ENCODE peak calls at places on chromosomes 13 and 19, in four cellular contexts. W is K562, T is HepG2, Q is GM12878. O is an unnamed sample.

GRCh38 chr19:2059422-2060201 is 8.6 kb upstream of the MKNK2 start:
- DNase-seq in W (peak), T (peak), Q (no peak), O (no peak)

GRCh38 chr19:1455002-1455335 is 5.0 kb downstream of the APC2 start:
- DNase-seq in W (no peak), T (no peak), Q (no peak), O (no peak)

GRCh38 chr13:22926176-22927007 is 254.4 kb upstream of the SGCG start:
- DNase-seq in W (peak), T (no peak), Q (no peak), O (no peak)

GRCh38 chr19:49327878-49328544 is 3.0 kb upstream of the SLC6A16 start:
- DNase-seq in W (peak), T (peak), Q (no peak), O (no peak)

GRCh38 chr19:2627319-2627829 is 75.1 kb downstream of the GNG7 start:
- DNase-seq in W (no peak), T (peak), Q (no peak), O (no peak)

GRCh38 chr13:75139291-75139690 is 342.7 kb downstream of the TBC1D4 start:
- DNase-seq in W (no peak), T (no peak), Q (no peak), O (no peak)

GRCh38 chr13:44703371-44703770 is 127.2 kb upstream of the TSC22D1 start:
- DNase-seq in W (no peak), T (no peak), Q (no peak), O (no peak)

GRCh38 chr13:45456196-45456972 is 8.4 kb upstream of the COG3 start:
- DNase-seq in W (no peak), T (no peak), Q (no peak), O (no peak)

GRCh38 chr19:45355402-45355801 is 14.9 kb downstream of the KLC3 start:
- DNase-seq in W (no peak), T (no peak), Q (no peak), O (no peak)

GRCh38 chr19:56252699-56253422 is 19.7 kb upstream of the EDDM13 start:
- DNase-seq in W (peak), T (peak), Q (no peak), O (peak)

GRCh38 chr13:22929391-22930126 is 251.2 kb upstream of the SGCG start:
- DNase-seq in W (no peak), T (no peak), Q (no peak), O (no peak)

GRCh38 chr19:1110809-1111640 is 7.2 kb downstream of the GPX4 start:
- DNase-seq in W (no peak), T (no peak), Q (no peak), O (no peak)

GRCh38 chr19:56245062-56245740 is 27.3 kb upstream of the EDDM13 start:
- DNase-seq in W (no peak), T (no peak), Q (no peak), O (no peak)

GRCh38 chr19:50728084-50728737 is 5.0 kb downstream of the CLEC11A start:
- DNase-seq in W (peak), T (peak), Q (no peak), O (peak)

GRCh38 chr19:35462476-35462953 is 14.5 kb downstream of the FFAR2 start:
- DNase-seq in W (no peak), T (no peak), Q (peak), O (no peak)

GRCh38 chr13:112974125-112974524 is 5.1 kb downstream of the MCF2L start:
- DNase-seq in W (no peak), T (no peak), Q (no peak), O (no peak)

GRCh38 chr13:74730556-74731331 is 596.5 kb upstream of the KLF12 start:
- DNase-seq in W (no peak), T (no peak), Q (no peak), O (no peak)

GRCh38 chr13:49629947-49630346 is 1.6 kb downstream of the ARL11 start:
- DNase-seq in W (no peak), T (no peak), Q (no peak), O (no peak)

GRCh38 chr19:56333506-56333905 is 18.9 kb upstream of the ZSCAN5A start:
- DNase-seq in W (peak), T (peak), Q (no peak), O (peak)

GRCh38 chr13:59121507-59121906 is 1042.2 kb downstream of the DIAPH3 start:
- DNase-seq in W (no peak), T (no peak), Q (no peak), O (no peak)

GRCh38 chr19:13799669-13800068 is 4.4 kb downstream of the ZSWIM4 start:
- DNase-seq in W (no peak), T (no peak), Q (no peak), O (no peak)

GRCh38 chr19:13797058-13797440 is 1.8 kb downstream of the ZSWIM4 start:
- DNase-seq in W (no peak), T (no peak), Q (no peak), O (no peak)

GRCh38 chr19:13796301-13797057 is 1.2 kb downstream of the ZSWIM4 start:
- DNase-seq in W (no peak), T (peak), Q (no peak), O (no peak)

GRCh38 chr19:13795595-13796300 is 505 bp downstream of the ZSWIM4 start:
- DNase-seq in W (peak), T (no peak), Q (no peak), O (no peak)

GRCh38 chr19:13797870-13798269 is 2.6 kb downstream of the ZSWIM4 start:
- DNase-seq in W (no peak), T (no peak), Q (no peak), O (no peak)
- TF ChIP-seq FOXM1 in W (no peak), T (no peak), Q (no peak), O (no peak)

GRCh38 chr19:5247957-5248705 is 92.5 kb downstream of the PTPRS start:
- DNase-seq in W (no peak), T (no peak), Q (no peak), O (no peak)
- TF ChIP-seq BHLHE40 in W (no peak), T (no peak), Q (no peak), O (no peak)

GRCh38 chr13:55266644-55267043 is 1874.1 kb upstream of the PRR20A start:
- DNase-seq in W (no peak), T (no peak), Q (no peak), O (no peak)

GRCh38 chr13:55263045-55263444 is 1877.7 kb upstream of the PRR20A start:
- DNase-seq in W (no peak), T (no peak), Q (no peak), O (no peak)
- TF ChIP-seq TARDBP in W (no peak), T (no peak), Q (no peak), O (no peak)

GRCh38 chr13:21060063-21060826 is 1.1 kb downstream of the LATS2 start:
- DNase-seq in W (no peak), T (no peak), Q (no peak), O (peak)
- TF ChIP-seq FOXM1 in W (no peak), T (no peak), Q (no peak), O (no peak)

GRCh38 chr19:57334191-57334590 is 13.9 kb downstream of the ZNF543 start:
- DNase-seq in W (no peak), T (peak), Q (no peak), O (no peak)

GRCh38 chr19:57342582-57342981 is 8.5 kb upstream of the ZNF304 start:
- DNase-seq in W (no peak), T (no peak), Q (no peak), O (no peak)

GRCh38 chr19:57338798-57339378 is 12.2 kb upstream of the ZNF304 start:
- DNase-seq in W (no peak), T (no peak), Q (no peak), O (no peak)
- TF ChIP-seq BHLHE40 in W (no peak), T (no peak), Q (no peak), O (no peak)

DNA sequence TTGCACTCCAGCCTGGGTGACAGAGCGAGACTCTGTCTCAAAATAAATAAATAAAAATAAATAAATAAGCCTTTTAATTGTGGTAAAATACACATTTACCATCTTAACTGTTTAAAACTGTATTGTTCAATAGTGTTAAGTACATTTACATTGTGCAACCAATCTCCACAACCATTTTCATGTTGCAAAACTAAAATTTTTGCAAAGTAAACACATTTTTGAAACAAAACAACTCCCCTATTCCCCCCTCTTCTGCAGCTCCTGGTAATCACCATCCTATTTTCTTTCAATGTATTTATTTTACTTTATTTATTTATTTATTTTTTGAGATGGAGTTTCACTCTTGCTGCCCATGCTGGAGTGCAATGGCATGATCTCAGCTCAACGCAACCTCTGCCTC is 5.8 kb upstream of the B9D2 start:
- DNase-seq in W (no peak), T (no peak), Q (no peak), O (no peak)
- TF ChIP-seq TARDBP in W (no peak), T (no peak), Q (no peak), O (no peak)

DNA sequence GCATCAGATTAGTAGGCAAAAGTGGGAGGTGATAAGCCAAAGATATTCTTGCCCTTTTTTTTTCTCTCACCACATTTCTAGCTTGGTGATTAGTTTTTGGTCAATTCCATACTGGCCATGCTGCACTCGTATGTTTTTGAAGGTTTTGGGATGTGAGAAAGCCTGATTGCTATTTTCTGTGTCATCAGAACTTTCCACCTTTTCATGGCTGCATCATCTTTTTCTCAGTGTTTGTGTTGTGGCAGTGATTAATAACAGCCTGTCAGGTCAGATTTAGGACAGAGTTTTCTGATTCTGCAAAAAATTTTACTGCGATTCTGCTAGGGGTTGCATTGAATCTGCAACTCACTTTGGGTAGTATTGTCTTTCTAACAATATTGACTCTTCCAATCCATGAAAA is 32.9 kb downstream of the PSG1 start:
- DNase-seq in W (no peak), T (no peak), Q (no peak), O (no peak)
- TF ChIP-seq FOXM1 in W (no peak), T (no peak), Q (no peak), O (no peak)

GRCh38 chr13:84553252-84553651 is 671.0 kb upstream of the SLITRK1 start:
- DNase-seq in W (no peak), T (no peak), Q (no peak), O (peak)
- TF ChIP-seq BHLHE40 in W (no peak), T (no peak), Q (no peak), O (no peak)

DNA sequence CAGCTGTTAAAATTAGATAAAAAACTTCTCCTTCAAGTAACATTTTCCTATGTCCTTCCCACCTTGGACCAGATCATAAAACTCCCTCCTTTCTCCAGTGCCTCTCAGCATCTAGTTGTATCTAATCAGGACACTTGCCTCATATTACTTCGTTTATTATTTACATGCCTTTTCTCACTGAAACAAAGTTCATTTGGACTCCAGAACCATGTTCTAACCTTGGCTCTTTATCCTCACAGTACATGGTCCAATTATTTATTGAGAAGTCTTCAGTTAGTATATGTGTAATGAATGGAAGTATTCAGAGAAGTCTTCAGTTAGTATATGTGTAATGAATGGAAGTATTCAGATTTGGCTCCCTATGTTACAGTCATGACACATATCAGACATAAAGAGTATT is 342.7 kb downstream of the OXGR1 start:
- DNase-seq in W (no peak), T (no peak), Q (no peak), O (no peak)
- TF ChIP-seq TARDBP in W (no peak), T (no peak), Q (no peak), O (no peak)